ENCODE peak calls at places on chromosome 12, in nine cellular contexts. O is stomach; K is H9; N is naive thymus-derived CD4-positive, alpha-beta T cell; H is breast epithelium; W is K562; X is lower lobe of right lung; Q is transverse colon; T is effector memory CD4-positive, alpha-beta T cell. A is an unnamed sample.
A peak's percentile ranks its signal among the peaks of the same experiment; 100 is the strongest.

GRCh38 chr12:92421701-92422100 is 276.1 kb upstream of the BTG1 start:
- DNase-seq in T (no peak), N (no peak), Q (no peak), K (no peak), X (no peak), W (no peak), O (no peak), H (no peak), A (no peak)

GRCh38 chr12:132729541-132730320 is 19.1 kb downstream of the PGAM5 start:
- DNase-seq in W (no peak), O (no peak), X (peak; percentile 35), K (no peak), T (no peak), H (no peak), N (no peak), Q (no peak), A (no peak)

GRCh38 chr12:121974026-121974985 is 47.4 kb upstream of the BCL7A start:
- DNase-seq in H (no peak), X (no peak), O (no peak), W (no peak), K (no peak), T (no peak), Q (no peak), N (no peak), A (no peak)

GRCh38 chr12:30796508-30796780 is 41.7 kb upstream of the CAPRIN2 start:
- DNase-seq in O (no peak), X (no peak), T (no peak), W (peak; percentile 26), Q (peak; percentile 13), K (peak; percentile 81), N (no peak), H (no peak), A (no peak)

GRCh38 chr12:93742086-93742934 is 65.1 kb downstream of the CRADD start:
- DNase-seq in Q (peak; percentile 70), H (peak; percentile 62), K (peak; percentile 59), N (peak; percentile 40), X (peak; percentile 87), W (peak; percentile 86), T (peak; percentile 17), O (peak; percentile 77), A (peak; percentile 83)

GRCh38 chr12:91361864-91362263 is 179.2 kb upstream of the DCN start:
- DNase-seq in T (no peak), X (no peak), H (no peak), Q (no peak), W (peak; percentile 29), N (peak; percentile 54), O (no peak), K (no peak), A (no peak)

GRCh38 chr12:123761841-123762714 is at the start of gene DNAH10:
- DNase-seq in W (no peak), Q (peak; percentile 30), N (peak; percentile 34), T (no peak), K (peak; percentile 92), H (no peak), O (no peak), X (peak; percentile 62), A (peak; percentile 37)

GRCh38 chr12:100127766-100128508 is 14.7 kb downstream of the BLTP3B start:
- DNase-seq in K (no peak), W (no peak), X (no peak), N (no peak), T (no peak), O (no peak), Q (no peak), H (no peak), A (no peak)

GRCh38 chr12:115691123-115691522 is 586.4 kb downstream of the MED13L start:
- DNase-seq in W (no peak), N (no peak), Q (no peak), H (no peak), T (no peak), K (no peak), X (no peak), O (no peak), A (no peak)

GRCh38 chr12:53289891-53290290 is 5.5 kb upstream of the PFDN5 start:
- DNase-seq in W (no peak), K (no peak), O (no peak), N (no peak), X (no peak), Q (no peak), T (no peak), H (no peak), A (no peak)

GRCh38 chr12:24418157-24418556 is 468.7 kb upstream of the SOX5 start:
- DNase-seq in O (no peak), H (no peak), K (no peak), X (no peak), Q (no peak), W (no peak), N (no peak), T (no peak), A (no peak)

GRCh38 chr12:26488339-26488738 is 293.0 kb downstream of the SSPN start:
- DNase-seq in N (no peak), O (no peak), K (no peak), Q (no peak), W (no peak), H (no peak), T (no peak), X (no peak), A (no peak)

GRCh38 chr12:386651-387050 is 2.5 kb downstream of the KDM5A start:
- DNase-seq in W (no peak), T (no peak), K (no peak), Q (no peak), N (no peak), O (no peak), X (no peak), H (no peak), A (no peak)

GRCh38 chr12:26044007-26044394 is 80.8 kb downstream of the BHLHE41 start:
- DNase-seq in T (no peak), K (no peak), H (no peak), X (no peak), W (no peak), N (no peak), O (no peak), Q (no peak), A (no peak)

GRCh38 chr12:49892732-49893317 is 10.9 kb downstream of the FAIM2 start:
- DNase-seq in T (no peak), H (no peak), Q (no peak), N (no peak), K (no peak), W (no peak), O (no peak), X (no peak), A (no peak)

GRCh38 chr12:113755098-113755497 is 211.0 kb downstream of the RBM19 start:
- DNase-seq in X (no peak), T (no peak), K (no peak), W (peak; percentile 34), Q (no peak), O (no peak), N (no peak), H (no peak), A (no peak)

GRCh38 chr12:127515941-127516340 is 751.0 kb upstream of the TMEM132C start:
- DNase-seq in T (no peak), O (no peak), H (no peak), K (no peak), W (no peak), Q (no peak), N (no peak), X (no peak), A (no peak)

GRCh38 chr12:92619026-92619425 is 83.8 kb upstream of the PLEKHG7 start:
- DNase-seq in O (no peak), X (no peak), T (no peak), Q (no peak), N (no peak), H (no peak), W (no peak), K (no peak), A (no peak)

DNA sequence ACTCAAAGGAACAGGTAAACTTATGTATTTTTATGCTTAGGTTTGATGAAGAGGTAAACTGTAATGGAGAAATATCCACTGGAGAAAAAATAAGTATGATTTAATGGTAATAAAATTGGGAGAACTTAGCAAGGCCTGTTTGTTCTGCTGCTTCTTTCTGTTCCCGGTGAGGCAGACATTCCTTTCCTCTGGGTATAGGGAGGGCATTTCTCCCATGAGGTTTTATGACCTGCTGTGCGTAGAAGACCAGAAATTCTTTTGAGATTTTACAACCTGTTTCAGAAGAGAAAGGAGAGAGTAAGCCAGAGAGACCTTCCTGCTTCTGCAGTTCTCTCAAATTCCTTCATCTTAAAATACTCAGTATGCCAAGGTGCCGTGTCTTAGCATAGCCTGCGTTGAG is 139.4 kb upstream of the RMST start:
- DNase-seq in O (no peak), Q (no peak), N (no peak), K (no peak), W (no peak), T (no peak), X (no peak), H (no peak), A (no peak)
- H3K4me1 ChIP-seq in O (no peaks in the 10 kb centered on the region), Q (no peaks in the 10 kb centered on the region), N (no peaks in the 10 kb centered on the region), K (peaks cover 16% of the 10 kb centered on the region), W (no peaks in the 10 kb centered on the region), T (no peaks in the 10 kb centered on the region), X (no peaks in the 10 kb centered on the region), H (no peaks in the 10 kb centered on the region), A (no peaks in the 10 kb centered on the region)

GRCh38 chr12:52041032-52041431 is 10.2 kb upstream of the NR4A1 start:
- DNase-seq in Q (no peak), N (no peak), O (no peak), T (no peak), X (no peak), W (no peak), H (no peak), K (no peak), A (no peak)
- H3K4me1 ChIP-seq in Q (peaks cover 29% of the 10 kb centered on the region), N (peaks cover 29% of the 10 kb centered on the region), O (peaks cover 71% of the 10 kb centered on the region), T (peaks cover 21% of the 10 kb centered on the region), X (peaks cover 68% of the 10 kb centered on the region), W (peaks cover 40% of the 10 kb centered on the region), H (peaks cover 14% of the 10 kb centered on the region), K (no peaks in the 10 kb centered on the region), A (peaks cover 84% of the 10 kb centered on the region)

GRCh38 chr12:109114644-109115043 is 1.7 kb upstream of the ACACB start:
- DNase-seq in K (no peak), O (no peak), H (no peak), N (no peak), T (no peak), Q (no peak), X (no peak), W (no peak), A (no peak)

GRCh38 chr12:109116611-109116949 is 193 bp downstream of the ACACB start:
- DNase-seq in Q (no peak), X (no peak), O (no peak), H (no peak), T (no peak), N (no peak), K (no peak), W (no peak), A (no peak)

GRCh38 chr12:109115758-109116610 is at the start of gene ACACB:
- DNase-seq in O (peak; percentile 86), T (no peak), N (no peak), Q (peak; percentile 78), K (no peak), W (no peak), H (peak; percentile 65), X (peak; percentile 79), A (peak; percentile 86)

GRCh38 chr12:109113661-109114321 is 2.6 kb upstream of the ACACB start:
- DNase-seq in O (no peak), K (no peak), N (no peak), W (no peak), X (no peak), T (no peak), H (no peak), Q (no peak), A (no peak)

GRCh38 chr12:109115404-109115757 is 1.0 kb upstream of the ACACB start:
- DNase-seq in H (no peak), Q (no peak), K (no peak), W (no peak), O (no peak), T (no peak), N (no peak), X (no peak), A (no peak)
- H3K4me1 ChIP-seq in H (no peaks in the 10 kb centered on the region), Q (peaks cover 25% of the 10 kb centered on the region), K (peaks cover 6% of the 10 kb centered on the region), W (peaks cover 15% of the 10 kb centered on the region), O (peaks cover 89% of the 10 kb centered on the region), T (no peaks in the 10 kb centered on the region), N (peaks cover 7% of the 10 kb centered on the region), X (peaks cover 73% of the 10 kb centered on the region), A (peaks cover 78% of the 10 kb centered on the region)

GRCh38 chr12:64624035-64624434 is 13.7 kb downstream of the RASSF3 start:
- DNase-seq in X (no peak), N (no peak), O (no peak), Q (no peak), H (no peak), W (no peak), T (no peak), K (no peak), A (no peak)
- H3K4me1 ChIP-seq in X (peaks cover 84% of the 10 kb centered on the region), N (peaks cover 50% of the 10 kb centered on the region), O (peaks cover 90% of the 10 kb centered on the region), Q (peaks cover 32% of the 10 kb centered on the region), H (no peaks in the 10 kb centered on the region), W (peaks cover 15% of the 10 kb centered on the region), T (peaks cover 42% of the 10 kb centered on the region), K (peaks cover 3% of the 10 kb centered on the region), A (peaks cover 9% of the 10 kb centered on the region)

A was measured in testis.